ENCODE peak calls at places on chromosome 9, in six cellular contexts. P is upper lobe of right lung; S is left lung; X is breast epithelium; W is CD8-positive, alpha-beta memory T cell; C is endodermal cell. G is an unnamed sample.

GRCh38 chr9:88481933-88482332 is 53.0 kb upstream of the NXNL2 start:
- DNase-seq in W (no peak), S (no peak), X (no peak), C (no peak), P (no peak), G (no peak)

GRCh38 chr9:112430006-112430522 is 50.2 kb downstream of the HSDL2 start:
- DNase-seq in C (no peak), P (no peak), X (no peak), W (no peak), S (no peak), G (no peak)

GRCh38 chr9:81874926-81875325 is 53.3 kb upstream of the SPATA31D4 start:
- DNase-seq in W (no peak), C (no peak), P (no peak), S (no peak), X (no peak), G (no peak)

GRCh38 chr9:135474915-135475314 is 4.7 kb upstream of the PPP1R26 start:
- DNase-seq in W (no peak), X (no peak), P (peak; percentile 80), C (peak; percentile 89), S (peak; percentile 83), G (no peak)

GRCh38 chr9:123481209-123481865 is 125.3 kb downstream of the CRB2 start:
- DNase-seq in W (no peak), P (peak; percentile 23), X (no peak), S (no peak), C (no peak), G (no peak)

GRCh38 chr9:7325980-7326379 is 473.6 kb downstream of the DMAC1 start:
- DNase-seq in S (no peak), P (no peak), W (no peak), X (no peak), C (no peak), G (no peak)

GRCh38 chr9:82613516-82613915 is 449.4 kb downstream of the RASEF start:
- DNase-seq in X (no peak), C (no peak), S (no peak), W (no peak), P (no peak), G (no peak)

GRCh38 chr9:38144421-38144820 is 75.4 kb upstream of the SHB start:
- DNase-seq in P (peak; percentile 3), C (peak; percentile 24), W (no peak), S (no peak), X (no peak), G (no peak)

GRCh38 chr9:134475051-134475790 is 149.0 kb downstream of the RXRA start:
- DNase-seq in W (no peak), S (no peak), P (no peak), X (peak; percentile 54), C (no peak), G (peak; percentile 89)

GRCh38 chr9:78676009-78676408 is 379.1 kb downstream of the PSAT1 start:
- DNase-seq in P (no peak), S (no peak), W (no peak), C (no peak), X (no peak), G (no peak)

GRCh38 chr9:89940625-89941024 is 335.8 kb downstream of the GADD45G start:
- DNase-seq in P (no peak), S (no peak), W (no peak), X (no peak), C (no peak), G (no peak)

GRCh38 chr9:120716483-120716882 is 2.2 kb upstream of the MEGF9 start:
- DNase-seq in S (no peak), X (no peak), C (no peak), W (no peak), P (no peak), G (no peak)

GRCh38 chr9:120714088-120714845 is at the start of gene MEGF9:
- DNase-seq in W (peak; percentile 96), X (peak; percentile 98), P (peak; percentile 99), C (peak; percentile 99), S (peak; percentile 98), G (peak; percentile 99)

GRCh38 chr9:120715331-120715924 is 1.2 kb upstream of the MEGF9 start:
- DNase-seq in X (no peak), C (peak; percentile 83), S (peak; percentile 67), W (no peak), P (no peak), G (peak; percentile 71)

GRCh38 chr9:120713257-120714087 is 798 bp downstream of the MEGF9 start:
- DNase-seq in W (no peak), P (peak; percentile 71), S (peak; percentile 85), C (peak; percentile 71), X (no peak), G (peak; percentile 61)

GRCh38 chr9:120714846-120715231 is 569 bp upstream of the MEGF9 start:
- DNase-seq in C (no peak), S (no peak), P (no peak), X (no peak), W (no peak), G (no peak)
- H3K4me1 ChIP-seq in C (peaks cover 5% of the 10 kb centered on the region), S (peaks cover 40% of the 10 kb centered on the region), P (peaks cover 27% of the 10 kb centered on the region), X (no peaks in the 10 kb centered on the region), W (peaks cover 33% of the 10 kb centered on the region), G (no peaks in the 10 kb centered on the region)

GRCh38 chr9:69611221-69611620 is 61.0 kb downstream of the APBA1 start:
- DNase-seq in X (no peak), C (no peak), W (no peak), P (no peak), S (no peak), G (no peak)
- H3K27ac ChIP-seq in X (no peak overlapping the region), C (no peak overlapping the region), W (no peak overlapping the region), P (no peak overlapping the region), S (no peak overlapping the region), G (no peak overlapping the region)

GRCh38 chr9:129145841-129146292 is 32.2 kb downstream of the IER5L start:
- DNase-seq in P (no peak), S (no peak), X (no peak), C (peak; percentile 91), W (no peak), G (peak; percentile 82)
- H3K4me1 ChIP-seq in P (peaks cover 61% of the 10 kb centered on the region), S (peaks cover 67% of the 10 kb centered on the region), X (peaks cover 39% of the 10 kb centered on the region), C (peaks cover 6% of the 10 kb centered on the region), W (peaks cover 24% of the 10 kb centered on the region), G (peaks cover 6% of the 10 kb centered on the region)

DNA sequence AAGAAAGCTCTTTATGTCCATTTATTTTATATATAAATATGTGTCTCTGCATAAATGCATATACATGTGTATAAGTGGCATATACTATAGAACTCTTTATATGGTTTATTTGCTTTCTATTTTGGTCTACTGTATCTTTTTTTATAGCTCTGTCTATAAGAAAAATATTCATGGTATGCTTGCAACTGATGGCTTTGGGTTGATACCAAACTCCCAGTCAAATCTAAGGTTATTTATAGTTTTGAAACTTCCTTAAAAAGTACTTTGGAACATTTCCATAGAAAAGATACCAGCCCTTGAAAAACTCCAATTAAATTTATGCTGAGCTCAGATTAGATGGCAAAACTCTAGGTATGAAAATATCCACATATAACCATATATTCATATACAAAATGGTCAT is 120.0 kb upstream of the KLF9 start:
- DNase-seq in S (no peak), C (no peak), P (no peak), W (no peak), X (no peak), G (no peak)
- H3K27ac ChIP-seq in S (no peak overlapping the region), C (no peak overlapping the region), P (no peak overlapping the region), W (no peak overlapping the region), X (no peak overlapping the region), G (no peak overlapping the region)

GRCh38 chr9:137412431-137412830 is 10.5 kb downstream of the EXD3 start:
- DNase-seq in X (no peak), W (no peak), S (peak; percentile 67), P (no peak), C (no peak), G (no peak)
- H3K4me1 ChIP-seq in X (peaks cover 3% of the 10 kb centered on the region), W (peaks cover 9% of the 10 kb centered on the region), S (peaks cover 32% of the 10 kb centered on the region), P (peaks cover 21% of the 10 kb centered on the region), C (no peaks in the 10 kb centered on the region), G (peaks cover 4% of the 10 kb centered on the region)

GRCh38 chr9:113990975-113991471 is 87.1 kb downstream of the AMBP start:
- DNase-seq in W (no peak), P (no peak), X (no peak), S (no peak), C (no peak), G (no peak)
- H3K27ac ChIP-seq in W (no peak overlapping the region), P (no peak overlapping the region), X (no peak overlapping the region), S (no peak overlapping the region), C (no peak overlapping the region), G (no peak overlapping the region)

DNA sequence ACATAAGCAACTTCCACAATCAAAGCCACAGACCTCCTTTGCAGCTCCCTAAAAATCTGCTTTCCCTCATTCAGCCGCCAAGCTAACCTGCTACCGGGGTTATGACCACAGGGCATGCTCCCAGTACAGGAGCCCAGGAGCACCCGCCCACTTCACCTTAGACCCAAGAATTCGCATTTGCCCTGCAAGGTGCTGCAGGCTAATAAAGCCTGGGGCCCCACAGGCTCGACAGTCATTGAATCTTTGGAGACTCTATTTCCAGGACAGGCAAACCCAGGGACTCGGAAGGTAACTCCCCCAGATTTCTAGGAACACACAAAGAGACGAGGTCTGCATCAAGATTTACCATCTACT is 1.1 kb downstream of the RAPGEF1 start:
- DNase-seq in P (no peak), X (no peak), W (no peak), S (no peak), C (no peak), G (no peak)
- H3K4me1 ChIP-seq in P (peaks cover 51% of the 10 kb centered on the region), X (peaks cover 5% of the 10 kb centered on the region), W (peaks cover 62% of the 10 kb centered on the region), S (peaks cover 51% of the 10 kb centered on the region), C (no peaks in the 10 kb centered on the region), G (no peaks in the 10 kb centered on the region)

GRCh38 chr9:130118841-130119520 is 53.2 kb upstream of the NCS1 start:
- DNase-seq in P (no peak), S (no peak), C (peak; percentile 81), W (no peak), X (no peak), G (no peak)

GRCh38 chr9:130119521-130120206 is 52.5 kb upstream of the NCS1 start:
- DNase-seq in C (no peak), S (no peak), X (no peak), P (no peak), W (no peak), G (no peak)

GRCh38 chr9:130117816-130118632 is 54.2 kb upstream of the NCS1 start:
- DNase-seq in S (no peak), C (no peak), W (no peak), X (no peak), P (no peak), G (peak; percentile 69)

GRCh38 chr9:130116346-130116745 is 55.9 kb upstream of the NCS1 start:
- DNase-seq in C (no peak), P (no peak), W (no peak), S (no peak), X (no peak), G (no peak)

DNA sequence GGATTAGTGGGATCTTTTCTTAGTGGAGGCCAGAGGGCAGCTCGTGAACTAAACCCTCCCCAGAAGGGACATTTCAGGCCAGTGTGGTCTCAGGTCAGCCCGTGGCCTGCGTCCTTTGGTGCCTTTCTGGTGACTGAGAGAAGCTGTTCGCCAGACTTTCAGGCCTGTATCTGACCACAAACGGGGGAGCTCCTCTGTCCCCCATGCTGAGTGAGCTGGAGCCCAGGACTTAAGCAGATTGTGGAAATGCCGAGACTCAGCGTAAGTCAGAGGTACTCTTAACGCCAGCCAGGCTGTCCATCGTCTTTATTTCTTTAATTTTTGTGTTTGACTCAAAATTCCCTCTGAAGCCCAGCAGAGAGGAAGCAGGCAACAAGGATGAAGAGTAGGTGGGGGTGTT is 54.8 kb upstream of the NCS1 start:
- DNase-seq in S (no peak), W (no peak), C (no peak), P (no peak), X (no peak), G (no peak)
- H3K27ac ChIP-seq in S (no peak overlapping the region), W (no peak overlapping the region), C (no peak overlapping the region), P (no peak overlapping the region), X (no peak overlapping the region), G (no peak overlapping the region)